ENCODE peak calls at places on chromosomes 4 and X, in six cellular contexts. One of them, this sample, is unnamed.

GRCh38 chr4:7999279-7999678 is 59.6 kb upstream of the AFAP1 start:
- DNase-seq in fibroblast of gingiva: no peak
- DNase-seq in cardiac fibroblast: no peak
- DNase-seq in glomerular endothelial cell: no peak
- DNase-seq in AG08396: no peak
- DNase-seq in hypothalamus: no peak
- DNase-seq in this sample: no peak

GRCh38 chrX:6448003-6448402 is 86.9 kb downstream of the VCX3A start:
- DNase-seq in fibroblast of gingiva: no peak
- DNase-seq in cardiac fibroblast: no peak
- DNase-seq in glomerular endothelial cell: no peak
- DNase-seq in AG08396: no peak
- DNase-seq in hypothalamus: no peak
- DNase-seq in this sample: no peak

GRCh38 chr4:85081196-85081595 is 114.7 kb upstream of the WDFY3 start:
- DNase-seq in fibroblast of gingiva: no peak
- DNase-seq in cardiac fibroblast: no peak
- DNase-seq in glomerular endothelial cell: no peak
- DNase-seq in AG08396: no peak
- DNase-seq in hypothalamus: no peak
- DNase-seq in this sample: no peak

GRCh38 chr4:140151700-140152014 is 2.3 kb downstream of the MAML3 start:
- DNase-seq in fibroblast of gingiva: peak
- DNase-seq in cardiac fibroblast: peak
- DNase-seq in glomerular endothelial cell: no peak
- DNase-seq in AG08396: peak
- DNase-seq in hypothalamus: peak
- DNase-seq in this sample: peak

GRCh38 chrX:136146614-136147319 is 566 bp upstream of the FHL1 start:
- DNase-seq in fibroblast of gingiva: no peak
- DNase-seq in cardiac fibroblast: no peak
- DNase-seq in glomerular endothelial cell: no peak
- DNase-seq in AG08396: no peak
- DNase-seq in hypothalamus: peak
- DNase-seq in this sample: no peak

GRCh38 chrX:10749113-10749512 is 128.7 kb upstream of the MID1 start:
- DNase-seq in fibroblast of gingiva: no peak
- DNase-seq in cardiac fibroblast: peak
- DNase-seq in glomerular endothelial cell: no peak
- DNase-seq in AG08396: no peak
- DNase-seq in hypothalamus: no peak
- DNase-seq in this sample: no peak

GRCh38 chr4:109389367-109390118 is 44.1 kb upstream of the SEC24B start:
- DNase-seq in fibroblast of gingiva: no peak
- DNase-seq in cardiac fibroblast: no peak
- DNase-seq in glomerular endothelial cell: no peak
- DNase-seq in AG08396: no peak
- DNase-seq in hypothalamus: no peak
- DNase-seq in this sample: no peak

GRCh38 chr4:88846232-88846790 is 148.7 kb upstream of the NAP1L5 start:
- DNase-seq in fibroblast of gingiva: no peak
- DNase-seq in cardiac fibroblast: peak
- DNase-seq in glomerular endothelial cell: no peak
- DNase-seq in AG08396: no peak
- DNase-seq in hypothalamus: no peak
- DNase-seq in this sample: no peak

GRCh38 chr4:83216856-83217683 is 67.5 kb downstream of the COQ2 start:
- DNase-seq in fibroblast of gingiva: no peak
- DNase-seq in cardiac fibroblast: no peak
- DNase-seq in glomerular endothelial cell: no peak
- DNase-seq in AG08396: no peak
- DNase-seq in hypothalamus: no peak
- DNase-seq in this sample: no peak

GRCh38 chr4:108037884-108038283 is 48.2 kb downstream of the HADH start:
- DNase-seq in fibroblast of gingiva: no peak
- DNase-seq in cardiac fibroblast: peak
- DNase-seq in glomerular endothelial cell: no peak
- DNase-seq in AG08396: no peak
- DNase-seq in hypothalamus: no peak
- DNase-seq in this sample: no peak

GRCh38 chr4:80197601-80198444 is 520 bp downstream of the PRDM8 start:
- DNase-seq in fibroblast of gingiva: peak
- DNase-seq in cardiac fibroblast: no peak
- DNase-seq in glomerular endothelial cell: no peak
- DNase-seq in AG08396: no peak
- DNase-seq in hypothalamus: no peak
- DNase-seq in this sample: no peak

GRCh38 chr4:125735107-125735506 is 420.4 kb downstream of the FAT4 start:
- DNase-seq in fibroblast of gingiva: peak
- DNase-seq in cardiac fibroblast: peak
- DNase-seq in glomerular endothelial cell: no peak
- DNase-seq in AG08396: peak
- DNase-seq in hypothalamus: no peak
- DNase-seq in this sample: peak

GRCh38 chrX:130071611-130072349 is 38.5 kb downstream of the ELF4 start:
- DNase-seq in fibroblast of gingiva: no peak
- DNase-seq in cardiac fibroblast: no peak
- DNase-seq in glomerular endothelial cell: no peak
- DNase-seq in AG08396: no peak
- DNase-seq in hypothalamus: no peak
- DNase-seq in this sample: no peak

GRCh38 chrX:109760241-109760921 is 27.3 kb upstream of the ACSL4 start:
- DNase-seq in fibroblast of gingiva: no peak
- DNase-seq in cardiac fibroblast: no peak
- DNase-seq in glomerular endothelial cell: no peak
- DNase-seq in AG08396: no peak
- DNase-seq in hypothalamus: no peak
- DNase-seq in this sample: no peak

GRCh38 chr4:151808120-151808529 is 47.3 kb upstream of the GATB start:
- DNase-seq in fibroblast of gingiva: no peak
- DNase-seq in cardiac fibroblast: no peak
- DNase-seq in glomerular endothelial cell: no peak
- DNase-seq in AG08396: no peak
- DNase-seq in hypothalamus: no peak
- DNase-seq in this sample: no peak

GRCh38 chr4:168475745-168476144 is 4.5 kb downstream of the DDX60L start:
- DNase-seq in fibroblast of gingiva: no peak
- DNase-seq in cardiac fibroblast: peak
- DNase-seq in glomerular endothelial cell: no peak
- DNase-seq in AG08396: no peak
- DNase-seq in hypothalamus: no peak
- DNase-seq in this sample: no peak

GRCh38 chr4:1050486-1051213 is 39.2 kb downstream of the FGFRL1 start:
- DNase-seq in fibroblast of gingiva: peak
- DNase-seq in cardiac fibroblast: no peak
- DNase-seq in glomerular endothelial cell: no peak
- DNase-seq in AG08396: no peak
- DNase-seq in hypothalamus: no peak
- DNase-seq in this sample: no peak

GRCh38 chrX:42127563-42127962 is 204.2 kb upstream of the CASK start:
- DNase-seq in fibroblast of gingiva: no peak
- DNase-seq in cardiac fibroblast: no peak
- DNase-seq in glomerular endothelial cell: no peak
- DNase-seq in AG08396: no peak
- DNase-seq in hypothalamus: no peak
- DNase-seq in this sample: no peak

GRCh38 chr4:48223633-48224295 is 45.9 kb downstream of the TEC start:
- DNase-seq in fibroblast of gingiva: peak
- DNase-seq in cardiac fibroblast: peak
- DNase-seq in glomerular endothelial cell: no peak
- DNase-seq in AG08396: no peak
- DNase-seq in hypothalamus: no peak
- DNase-seq in this sample: peak

GRCh38 chr4:171157462-171158082 is 655.6 kb upstream of the GALNTL6 start:
- DNase-seq in fibroblast of gingiva: no peak
- DNase-seq in cardiac fibroblast: no peak
- DNase-seq in glomerular endothelial cell: no peak
- DNase-seq in AG08396: no peak
- DNase-seq in hypothalamus: no peak
- DNase-seq in this sample: no peak

GRCh38 chrX:41862562-41863184 is 60.7 kb downstream of the CASK start:
- DNase-seq in fibroblast of gingiva: no peak
- DNase-seq in cardiac fibroblast: no peak
- DNase-seq in glomerular endothelial cell: no peak
- DNase-seq in AG08396: no peak
- DNase-seq in hypothalamus: no peak
- DNase-seq in this sample: no peak

GRCh38 chr4:52545099-52546069 is 113.7 kb downstream of the USP46 start:
- DNase-seq in fibroblast of gingiva: peak
- DNase-seq in cardiac fibroblast: peak
- DNase-seq in glomerular endothelial cell: peak
- DNase-seq in AG08396: peak
- DNase-seq in hypothalamus: peak
- DNase-seq in this sample: peak

GRCh38 chrX:2471641-2472040 is 29.1 kb downstream of the DHRSX start:
- DNase-seq in fibroblast of gingiva: no peak
- DNase-seq in cardiac fibroblast: no peak
- DNase-seq in glomerular endothelial cell: no peak
- DNase-seq in AG08396: no peak
- DNase-seq in hypothalamus: no peak
- DNase-seq in this sample: no peak

GRCh38 chr4:8920969-8921368 is 49.3 kb upstream of the HMX1 start:
- DNase-seq in fibroblast of gingiva: no peak
- DNase-seq in cardiac fibroblast: no peak
- DNase-seq in glomerular endothelial cell: no peak
- DNase-seq in AG08396: no peak
- DNase-seq in hypothalamus: no peak
- DNase-seq in this sample: no peak

GRCh38 chr4:82394896-82395295 is 21.1 kb upstream of the HNRNPD start:
- DNase-seq in fibroblast of gingiva: no peak
- DNase-seq in cardiac fibroblast: no peak
- DNase-seq in glomerular endothelial cell: no peak
- DNase-seq in AG08396: no peak
- DNase-seq in hypothalamus: no peak
- DNase-seq in this sample: no peak

GRCh38 chr4:59102311-59102710 is 1992.1 kb upstream of the IGFBP7 start:
- DNase-seq in fibroblast of gingiva: no peak
- DNase-seq in cardiac fibroblast: no peak
- DNase-seq in glomerular endothelial cell: no peak
- DNase-seq in AG08396: no peak
- DNase-seq in hypothalamus: no peak
- DNase-seq in this sample: no peak

GRCh38 chrX:2698604-2699003 is 7.5 kb downstream of the CD99 start:
- DNase-seq in fibroblast of gingiva: no peak
- DNase-seq in cardiac fibroblast: no peak
- DNase-seq in glomerular endothelial cell: no peak
- DNase-seq in AG08396: no peak
- DNase-seq in hypothalamus: no peak
- DNase-seq in this sample: no peak

GRCh38 chr4:8228319-8229250 is 29.5 kb downstream of the SH3TC1 start:
- DNase-seq in fibroblast of gingiva: peak
- DNase-seq in cardiac fibroblast: peak
- DNase-seq in glomerular endothelial cell: peak
- DNase-seq in AG08396: peak
- DNase-seq in hypothalamus: peak
- DNase-seq in this sample: peak

GRCh38 chr4:54076673-54077072 is 12.3 kb upstream of the CHIC2 start:
- DNase-seq in fibroblast of gingiva: no peak
- DNase-seq in cardiac fibroblast: peak
- DNase-seq in glomerular endothelial cell: no peak
- DNase-seq in AG08396: no peak
- DNase-seq in hypothalamus: no peak
- DNase-seq in this sample: no peak

GRCh38 chr4:128141866-128142265 is 80.8 kb downstream of the LARP1B start:
- DNase-seq in fibroblast of gingiva: no peak
- DNase-seq in cardiac fibroblast: peak
- DNase-seq in glomerular endothelial cell: no peak
- DNase-seq in AG08396: no peak
- DNase-seq in hypothalamus: no peak
- DNase-seq in this sample: no peak

GRCh38 chr4:76197971-76198410 is 15.6 kb downstream of the SCARB2 start:
- DNase-seq in fibroblast of gingiva: peak
- DNase-seq in cardiac fibroblast: peak
- DNase-seq in glomerular endothelial cell: no peak
- DNase-seq in AG08396: no peak
- DNase-seq in hypothalamus: peak
- DNase-seq in this sample: no peak

GRCh38 chr4:111399523-111400135 is 745.6 kb upstream of the FAM241A start:
- DNase-seq in fibroblast of gingiva: peak
- DNase-seq in cardiac fibroblast: peak
- DNase-seq in glomerular endothelial cell: no peak
- DNase-seq in AG08396: no peak
- DNase-seq in hypothalamus: no peak
- DNase-seq in this sample: no peak

GRCh38 chr4:164320847-164321246 is 433.1 kb upstream of the SMIM31 start:
- DNase-seq in fibroblast of gingiva: no peak
- DNase-seq in cardiac fibroblast: no peak
- DNase-seq in glomerular endothelial cell: no peak
- DNase-seq in AG08396: no peak
- DNase-seq in hypothalamus: no peak
- DNase-seq in this sample: no peak

GRCh38 chrX:141668371-141668770 is 30.2 kb downstream of the SPANXD start:
- DNase-seq in fibroblast of gingiva: no peak
- DNase-seq in cardiac fibroblast: no peak
- DNase-seq in glomerular endothelial cell: no peak
- DNase-seq in AG08396: no peak
- DNase-seq in hypothalamus: no peak
- DNase-seq in this sample: no peak

GRCh38 chr4:175561691-175562090 is 250.4 kb downstream of the GPM6A start:
- DNase-seq in fibroblast of gingiva: no peak
- DNase-seq in cardiac fibroblast: no peak
- DNase-seq in glomerular endothelial cell: no peak
- DNase-seq in AG08396: no peak
- DNase-seq in hypothalamus: no peak
- DNase-seq in this sample: no peak

GRCh38 chrX:37745835-37746234 is 34.0 kb upstream of the CYBB start:
- DNase-seq in fibroblast of gingiva: no peak
- DNase-seq in cardiac fibroblast: no peak
- DNase-seq in glomerular endothelial cell: no peak
- DNase-seq in AG08396: no peak
- DNase-seq in hypothalamus: no peak
- DNase-seq in this sample: no peak

GRCh38 chrX:133726211-133726630 is 259.2 kb downstream of the GPC3 start:
- DNase-seq in fibroblast of gingiva: peak
- DNase-seq in cardiac fibroblast: peak
- DNase-seq in glomerular endothelial cell: peak
- DNase-seq in AG08396: peak
- DNase-seq in hypothalamus: no peak
- DNase-seq in this sample: no peak

GRCh38 chr4:161411901-161412300 is 751.9 kb downstream of the FSTL5 start:
- DNase-seq in fibroblast of gingiva: no peak
- DNase-seq in cardiac fibroblast: no peak
- DNase-seq in glomerular endothelial cell: no peak
- DNase-seq in AG08396: no peak
- DNase-seq in hypothalamus: no peak
- DNase-seq in this sample: no peak

This sample was measured in H54.